ENCODE peak calls at places on chromosomes 5 and 9, in eight cellular contexts. L is Panc1, D is K562, I is HepG2, M is GM23338, B is HCT116, J is GM12878, Z is upper lobe of left lung. X is an unnamed sample.

GRCh38 chr9:104784098-104784497 is 20.2 kb downstream of the NIPSNAP3B start:
- ATAC-seq in L (no peak), D (no peak), I (no peak), M (no peak), B (no peak), J (peak; percentile 91), Z (no peak), X (no peak)

GRCh38 chr5:38287124-38287523 is 28.8 kb downstream of the EGFLAM start:
- ATAC-seq in L (no peak), D (no peak), I (no peak), M (no peak), B (no peak), J (no peak), Z (no peak), X (no peak)

GRCh38 chr9:130606887-130607582 is 27.7 kb downstream of the FUBP3 start:
- ATAC-seq in L (no peak), D (no peak), I (no peak), M (no peak), B (no peak), J (no peak), Z (no peak), X (no peak)

GRCh38 chr5:169442354-169443248 is 141.0 kb upstream of the SPDL1 start:
- ATAC-seq in L (no peak), D (no peak), I (no peak), M (no peak), B (no peak), J (no peak), Z (no peak), X (peak; percentile 61)

GRCh38 chr5:103724272-103724671 is 161.7 kb upstream of the NUDT12 start:
- ATAC-seq in L (no peak), D (no peak), I (no peak), M (no peak), B (no peak), J (no peak), Z (no peak), X (no peak)

GRCh38 chr9:109893222-109893621 is 113.2 kb downstream of the PALM2AKAP2 start:
- ATAC-seq in L (no peak), D (no peak), I (no peak), M (no peak), B (no peak), J (peak; percentile 50), Z (no peak), X (no peak)

GRCh38 chr9:124555043-124555442 is 47.8 kb upstream of the NR5A1 start:
- ATAC-seq in L (no peak), D (no peak), I (no peak), M (no peak), B (no peak), J (no peak), Z (no peak), X (no peak)

GRCh38 chr9:34493972-34494535 is 28.7 kb downstream of the ENHO start:
- ATAC-seq in L (no peak), D (peak; percentile 66), I (peak; percentile 53), M (peak; percentile 86), B (peak; percentile 46), J (no peak), Z (no peak), X (no peak)

GRCh38 chr9:133510926-133511505 is 13.7 kb downstream of the MYMK start:
- ATAC-seq in L (no peak), D (no peak), I (no peak), M (no peak), B (no peak), J (no peak), Z (no peak), X (no peak)

GRCh38 chr5:138603521-138603920 is 28.3 kb upstream of the HSPA9 start:
- ATAC-seq in L (no peak), D (no peak), I (peak; percentile 35), M (no peak), B (no peak), J (peak; percentile 75), Z (peak; percentile 37), X (no peak)

GRCh38 chr9:78783743-78784142 is 486.8 kb downstream of the PSAT1 start:
- ATAC-seq in L (no peak), D (no peak), I (no peak), M (peak; percentile 49), B (peak; percentile 57), J (peak; percentile 46), Z (no peak), X (no peak)

GRCh38 chr9:133901184-133901835 is 90.8 kb downstream of the VAV2 start:
- ATAC-seq in L (no peak), D (no peak), I (no peak), M (peak; percentile 29), B (no peak), J (peak; percentile 80), Z (no peak), X (no peak)

GRCh38 chr9:87375397-87376073 is 122.1 kb upstream of the DAPK1 start:
- ATAC-seq in L (no peak), D (no peak), I (no peak), M (no peak), B (no peak), J (no peak), Z (peak; percentile 30), X (no peak)
- TF ChIP-seq POLR2AphosphoS5 in L (no peak), D (no peak), I (no peak), M (no peak), B (no peak), J (no peak), Z (no peak), X (no peak)

GRCh38 chr9:113582698-113583200 is 119.2 kb downstream of the RGS3 start:
- ATAC-seq in L (no peak), D (no peak), I (no peak), M (no peak), B (no peak), J (no peak), Z (no peak), X (no peak)

GRCh38 chr9:113585555-113585954 is 122.0 kb downstream of the RGS3 start:
- ATAC-seq in L (no peak), D (no peak), I (no peak), M (no peak), B (no peak), J (no peak), Z (no peak), X (no peak)

GRCh38 chr9:113581865-113582697 is 118.6 kb downstream of the RGS3 start:
- ATAC-seq in L (peak; percentile 74), D (peak; percentile 27), I (no peak), M (no peak), B (no peak), J (peak; percentile 82), Z (peak; percentile 83), X (peak; percentile 74)

GRCh38 chr9:113584728-113585442 is 121.4 kb downstream of the RGS3 start:
- ATAC-seq in L (no peak), D (no peak), I (no peak), M (no peak), B (no peak), J (no peak), Z (no peak), X (no peak)

GRCh38 chr9:113583511-113584470 is 120.3 kb downstream of the RGS3 start:
- ATAC-seq in L (no peak), D (no peak), I (no peak), M (no peak), B (no peak), J (no peak), Z (no peak), X (no peak)
- TF ChIP-seq POLR2AphosphoS5 in L (no peak), D (no peak), I (no peak), M (no peak), B (no peak), J (no peak), Z (no peak), X (no peak)

GRCh38 chr5:59741599-59741998 is 151.9 kb downstream of the PDE4D start:
- ATAC-seq in L (no peak), D (no peak), I (no peak), M (no peak), B (no peak), J (no peak), Z (no peak), X (no peak)

GRCh38 chr5:59744531-59744992 is 149.0 kb downstream of the PDE4D start:
- ATAC-seq in L (no peak), D (no peak), I (no peak), M (no peak), B (no peak), J (no peak), Z (no peak), X (no peak)

GRCh38 chr5:59749782-59750520 is 143.6 kb downstream of the PDE4D start:
- ATAC-seq in L (no peak), D (no peak), I (no peak), M (no peak), B (no peak), J (no peak), Z (no peak), X (no peak)

GRCh38 chr5:59745422-59745863 is 148.1 kb downstream of the PDE4D start:
- ATAC-seq in L (no peak), D (no peak), I (no peak), M (no peak), B (no peak), J (no peak), Z (peak; percentile 62), X (peak; percentile 84)

GRCh38 chr5:59746261-59746765 is 147.2 kb downstream of the PDE4D start:
- ATAC-seq in L (no peak), D (no peak), I (no peak), M (no peak), B (no peak), J (no peak), Z (no peak), X (no peak)
- TF ChIP-seq POLR2AphosphoS5 in L (no peak), D (no peak), I (no peak), M (no peak), B (no peak), J (no peak), Z (no peak), X (no peak)

DNA sequence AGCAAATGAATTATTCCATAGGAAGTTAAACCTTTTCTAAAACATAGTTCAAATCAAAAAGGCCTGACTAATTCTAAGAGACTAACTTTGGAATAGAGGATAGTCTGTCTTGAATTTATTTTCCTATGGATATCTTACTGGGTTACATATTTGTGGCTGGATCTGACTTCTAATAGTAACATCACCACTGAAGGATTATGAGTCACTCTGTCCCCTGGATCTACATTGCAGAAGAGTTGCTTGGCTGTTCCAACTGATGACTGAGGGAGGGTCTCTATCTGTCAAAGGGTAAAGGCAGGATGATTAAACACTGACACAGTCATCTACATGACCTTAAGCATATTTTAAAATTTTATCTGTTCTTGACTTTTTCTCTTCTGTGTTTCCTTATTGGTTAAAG is 119.6 kb upstream of the FST start:
- ATAC-seq in L (no peak), D (no peak), I (no peak), M (no peak), B (no peak), J (no peak), Z (no peak), X (no peak)
- TF ChIP-seq POLR2AphosphoS5 in L (no peak), D (no peak), I (no peak), M (no peak), B (no peak), J (no peak), Z (no peak), X (no peak)

DNA sequence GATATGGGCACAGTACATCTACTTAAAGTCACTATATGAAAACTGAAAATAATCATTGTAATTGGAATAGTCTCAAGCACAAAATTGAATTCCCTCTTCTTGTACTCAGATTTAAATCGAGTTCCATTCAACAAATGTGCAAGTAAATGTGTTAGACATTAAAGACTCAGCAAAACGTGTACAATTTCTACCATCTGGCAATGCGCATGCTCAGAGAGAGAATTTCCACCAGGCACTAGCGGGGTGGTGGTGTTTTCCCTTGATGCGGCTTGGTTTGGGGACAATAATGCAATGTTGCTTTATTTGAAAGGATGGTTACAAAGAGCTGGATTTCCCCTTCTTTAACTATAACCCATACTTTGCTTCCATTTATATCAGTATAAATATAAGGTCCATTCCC is 59.4 kb downstream of the ADAMTS12 start:
- ATAC-seq in L (no peak), D (no peak), I (no peak), M (no peak), B (no peak), J (no peak), Z (no peak), X (no peak)
- TF ChIP-seq POLR2AphosphoS5 in L (no peak), D (no peak), I (no peak), M (no peak), B (no peak), J (no peak), Z (no peak), X (no peak)